ENCODE peak calls at places on chromosomes 7 and 10, in eight cellular contexts. One of them, this sample, is unnamed.

GRCh38 chr10:114616516-114616915 is 41.6 kb downstream of the ABLIM1 start:
- DNase-seq in A549: no peak
- DNase-seq in testis: no peak
- DNase-seq in prostate gland: no peak
- DNase-seq in uterus: no peak
- DNase-seq in IMR-90: peak; percentile 31
- DNase-seq in heart left ventricle: no peak
- DNase-seq in transverse colon: no peak
- DNase-seq in this sample: no peak

GRCh38 chr10:71864861-71865473 is 13.9 kb upstream of the PSAP start:
- DNase-seq in A549: no peak
- DNase-seq in testis: no peak
- DNase-seq in prostate gland: no peak
- DNase-seq in uterus: no peak
- DNase-seq in IMR-90: peak; percentile 83
- DNase-seq in heart left ventricle: no peak
- DNase-seq in transverse colon: no peak
- DNase-seq in this sample: peak; percentile 19

GRCh38 chr7:4738711-4739527 is 36.5 kb upstream of the AP5Z1 start:
- DNase-seq in A549: peak; percentile 91
- DNase-seq in testis: peak; percentile 39
- DNase-seq in prostate gland: no peak
- DNase-seq in uterus: peak; percentile 60
- DNase-seq in IMR-90: peak; percentile 95
- DNase-seq in heart left ventricle: no peak
- DNase-seq in transverse colon: no peak
- DNase-seq in this sample: peak; percentile 57

GRCh38 chr7:2860627-2861133 is 16.6 kb upstream of the GNA12 start:
- DNase-seq in A549: no peak
- DNase-seq in testis: peak; percentile 60
- DNase-seq in prostate gland: peak; percentile 89
- DNase-seq in uterus: no peak
- DNase-seq in IMR-90: no peak
- DNase-seq in heart left ventricle: no peak
- DNase-seq in transverse colon: no peak
- DNase-seq in this sample: no peak

GRCh38 chr10:111767661-111768060 is 415.9 kb downstream of the GPAM start:
- DNase-seq in A549: no peak
- DNase-seq in testis: no peak
- DNase-seq in prostate gland: no peak
- DNase-seq in uterus: no peak
- DNase-seq in IMR-90: no peak
- DNase-seq in heart left ventricle: no peak
- DNase-seq in transverse colon: no peak
- DNase-seq in this sample: no peak

GRCh38 chr7:23438171-23438570 is 32.1 kb downstream of the IGF2BP3 start:
- DNase-seq in A549: no peak
- DNase-seq in testis: no peak
- DNase-seq in prostate gland: no peak
- DNase-seq in uterus: no peak
- DNase-seq in IMR-90: no peak
- DNase-seq in heart left ventricle: no peak
- DNase-seq in transverse colon: no peak
- DNase-seq in this sample: no peak

GRCh38 chr7:70043139-70043538 is 444.9 kb downstream of the AUTS2 start:
- DNase-seq in A549: no peak
- DNase-seq in testis: no peak
- DNase-seq in prostate gland: no peak
- DNase-seq in uterus: no peak
- DNase-seq in IMR-90: no peak
- DNase-seq in heart left ventricle: no peak
- DNase-seq in transverse colon: no peak
- DNase-seq in this sample: no peak

GRCh38 chr10:14603539-14604102 is 171.1 kb downstream of the FAM107B start:
- DNase-seq in A549: no peak
- DNase-seq in testis: no peak
- DNase-seq in prostate gland: no peak
- DNase-seq in uterus: no peak
- DNase-seq in IMR-90: no peak
- DNase-seq in heart left ventricle: peak; percentile 56
- DNase-seq in transverse colon: no peak
- DNase-seq in this sample: peak; percentile 23

GRCh38 chr10:133308431-133309110 is at the start of the genes TUBGCP2 and ZNF511:
- DNase-seq in A549: peak; percentile 74
- DNase-seq in testis: peak; percentile 86
- DNase-seq in prostate gland: peak; percentile 77
- DNase-seq in uterus: peak; percentile 80
- DNase-seq in IMR-90: peak; percentile 79
- DNase-seq in heart left ventricle: peak; percentile 96
- DNase-seq in transverse colon: peak; percentile 89
- DNase-seq in this sample: peak; percentile 88

GRCh38 chr10:108598831-108599230 is 1324.5 kb downstream of the XPNPEP1 start:
- DNase-seq in A549: no peak
- DNase-seq in testis: no peak
- DNase-seq in prostate gland: no peak
- DNase-seq in uterus: no peak
- DNase-seq in IMR-90: no peak
- DNase-seq in heart left ventricle: no peak
- DNase-seq in transverse colon: no peak
- DNase-seq in this sample: no peak

DNA sequence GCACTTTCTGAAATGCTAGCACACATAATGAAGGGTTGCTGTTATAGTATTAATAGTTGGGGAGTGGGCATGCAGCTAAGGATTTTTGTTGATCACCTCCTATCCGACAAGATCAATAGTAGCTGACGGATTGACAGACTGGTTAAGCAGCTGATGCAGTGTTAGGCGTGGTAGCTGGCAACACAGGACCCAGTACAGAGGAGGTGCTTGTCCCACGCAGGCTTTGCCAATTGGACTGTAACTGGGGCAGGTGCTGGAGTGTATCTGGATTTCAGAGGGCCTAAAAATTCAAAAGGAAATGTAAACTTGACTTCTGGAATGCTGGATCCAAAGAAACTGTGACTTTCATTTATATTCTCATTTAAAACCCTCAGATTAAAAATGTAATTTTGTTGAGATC is 340.9 kb downstream of the SORCS3 start:
- DNase-seq in A549: no peak
- DNase-seq in testis: no peak
- DNase-seq in prostate gland: no peak
- DNase-seq in uterus: no peak
- DNase-seq in IMR-90: no peak
- DNase-seq in heart left ventricle: no peak
- DNase-seq in transverse colon: no peak
- DNase-seq in this sample: no peak
- TF ChIP-seq POLR2A in A549: no peak
- TF ChIP-seq POLR2A in testis: no peak
- TF ChIP-seq POLR2A in prostate gland: no peak
- TF ChIP-seq POLR2A in uterus: no peak
- TF ChIP-seq POLR2A in IMR-90: no peak
- TF ChIP-seq POLR2A in heart left ventricle: no peak
- TF ChIP-seq POLR2A in transverse colon: no peak
- TF ChIP-seq POLR2A in this sample: no peak

GRCh38 chr10:113073549-113074189 is 123.6 kb downstream of the TCF7L2 start:
- DNase-seq in A549: peak; percentile 92
- DNase-seq in testis: no peak
- DNase-seq in prostate gland: no peak
- DNase-seq in uterus: peak; percentile 87
- DNase-seq in IMR-90: peak; percentile 97
- DNase-seq in heart left ventricle: peak; percentile 79
- DNase-seq in transverse colon: peak; percentile 86
- DNase-seq in this sample: peak; percentile 63
- TF ChIP-seq POLR2A in A549: no peak
- TF ChIP-seq POLR2A in testis: no peak
- TF ChIP-seq POLR2A in prostate gland: no peak
- TF ChIP-seq POLR2A in uterus: no peak
- TF ChIP-seq POLR2A in IMR-90: peak; percentile 43
- TF ChIP-seq POLR2A in heart left ventricle: no peak
- TF ChIP-seq POLR2A in transverse colon: no peak
- TF ChIP-seq POLR2A in this sample: no peak

DNA sequence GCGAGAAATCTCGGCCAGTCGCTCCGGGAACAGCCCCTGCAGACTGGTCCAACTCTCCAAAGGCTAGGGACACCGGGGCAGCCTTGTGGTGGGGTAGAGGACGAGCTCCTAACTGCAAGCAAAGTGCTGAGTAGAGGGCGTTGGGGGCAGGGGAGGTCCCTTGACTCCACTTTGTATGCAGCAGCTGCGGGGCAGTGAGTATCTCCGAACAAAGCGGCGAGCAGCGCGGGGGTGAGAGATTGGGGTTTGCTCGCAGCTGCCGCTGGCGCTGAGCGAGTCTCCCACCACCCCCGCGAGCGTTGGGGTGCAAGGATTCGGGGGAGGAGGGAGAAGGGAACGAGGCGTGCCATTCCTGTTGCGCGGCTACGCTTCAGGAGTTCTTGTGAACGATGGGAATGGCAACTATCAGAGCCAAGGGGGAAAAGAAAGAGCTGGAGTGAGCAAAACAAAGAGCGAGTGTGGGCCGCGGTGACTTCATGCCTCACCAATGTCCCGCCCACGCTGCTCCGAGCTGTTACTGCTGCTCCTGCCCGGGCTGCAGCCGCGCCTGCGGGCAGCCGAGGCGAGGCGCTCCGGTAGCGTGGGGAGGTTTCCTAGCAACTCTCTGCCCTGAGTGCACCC is 414 bp upstream of the ITGB8 start:
- DNase-seq in A549: peak; percentile 47
- DNase-seq in testis: peak; percentile 95
- DNase-seq in prostate gland: peak; percentile 86
- DNase-seq in uterus: peak; percentile 91
- DNase-seq in IMR-90: peak; percentile 94
- DNase-seq in heart left ventricle: peak; percentile 88
- DNase-seq in transverse colon: peak; percentile 83
- DNase-seq in this sample: peak; percentile 84
- TF ChIP-seq POLR2A in A549: no peak
- TF ChIP-seq POLR2A in testis: no peak
- TF ChIP-seq POLR2A in prostate gland: peak; percentile 43
- TF ChIP-seq POLR2A in uterus: peak; percentile 72
- TF ChIP-seq POLR2A in IMR-90: peak; percentile 48
- TF ChIP-seq POLR2A in heart left ventricle: no peak
- TF ChIP-seq POLR2A in transverse colon: peak; percentile 74
- TF ChIP-seq POLR2A in this sample: no peak

GRCh38 chr10:22615819-22616499 is 98.4 kb downstream of the PIP4K2A start:
- DNase-seq in A549: no peak
- DNase-seq in testis: no peak
- DNase-seq in prostate gland: no peak
- DNase-seq in uterus: no peak
- DNase-seq in IMR-90: no peak
- DNase-seq in heart left ventricle: peak; percentile 68
- DNase-seq in transverse colon: peak; percentile 65
- DNase-seq in this sample: no peak
- TF ChIP-seq POLR2A in A549: no peak
- TF ChIP-seq POLR2A in testis: no peak
- TF ChIP-seq POLR2A in prostate gland: no peak
- TF ChIP-seq POLR2A in uterus: no peak
- TF ChIP-seq POLR2A in IMR-90: no peak
- TF ChIP-seq POLR2A in heart left ventricle: no peak
- TF ChIP-seq POLR2A in transverse colon: no peak
- TF ChIP-seq POLR2A in this sample: no peak

GRCh38 chr7:10789170-10789569 is 184.5 kb upstream of the PHF14 start:
- DNase-seq in A549: no peak
- DNase-seq in testis: no peak
- DNase-seq in prostate gland: no peak
- DNase-seq in uterus: no peak
- DNase-seq in IMR-90: no peak
- DNase-seq in heart left ventricle: no peak
- DNase-seq in transverse colon: no peak
- DNase-seq in this sample: no peak
- TF ChIP-seq POLR2A in A549: no peak
- TF ChIP-seq POLR2A in testis: no peak
- TF ChIP-seq POLR2A in prostate gland: no peak
- TF ChIP-seq POLR2A in uterus: no peak
- TF ChIP-seq POLR2A in IMR-90: no peak
- TF ChIP-seq POLR2A in heart left ventricle: no peak
- TF ChIP-seq POLR2A in transverse colon: no peak
- TF ChIP-seq POLR2A in this sample: no peak

GRCh38 chr7:100642534-100642907 is 1.2 kb upstream of the TFR2 start:
- DNase-seq in A549: peak; percentile 42
- DNase-seq in testis: no peak
- DNase-seq in prostate gland: no peak
- DNase-seq in uterus: no peak
- DNase-seq in IMR-90: no peak
- DNase-seq in heart left ventricle: no peak
- DNase-seq in transverse colon: peak; percentile 58
- DNase-seq in this sample: no peak
- TF ChIP-seq POLR2A in A549: no peak
- TF ChIP-seq POLR2A in testis: no peak
- TF ChIP-seq POLR2A in prostate gland: no peak
- TF ChIP-seq POLR2A in uterus: no peak
- TF ChIP-seq POLR2A in IMR-90: no peak
- TF ChIP-seq POLR2A in heart left ventricle: no peak
- TF ChIP-seq POLR2A in transverse colon: no peak
- TF ChIP-seq POLR2A in this sample: no peak